ENCODE peak calls at places on chromosomes 1 and 21, in six cellular contexts. X is colonic mucosa; Z is astrocyte of the cerebellum; M is heart left ventricle; E is activated naive CD8-positive, alpha-beta T cell treated with anti-CD3 and anti-CD28 coated beads, Interleukin-2, amount 50 U/mL, for 24 hours; A is AG09319. C is an unnamed sample.

GRCh38 chr1:243482237-243483022 is 226.6 kb downstream of the SDCCAG8 start:
- DNase-seq in X (no peak), Z (no peak), M (no peak), E (peak), A (no peak), C (peak)

GRCh38 chr1:104072915-104073371 is 323.2 kb downstream of the AMY1C start:
- DNase-seq in X (peak), Z (no peak), M (no peak), E (no peak), A (no peak), C (no peak)

GRCh38 chr1:2528016-2528415 is 1.6 kb upstream of the PANK4 start:
- DNase-seq in X (no peak), Z (no peak), M (peak), E (no peak), A (no peak), C (no peak)

GRCh38 chr1:5481889-5482288 is 510.3 kb downstream of the NPHP4 start:
- DNase-seq in X (no peak), Z (no peak), M (no peak), E (peak), A (no peak), C (no peak)

GRCh38 chr1:156663178-156663577 is 14.0 kb downstream of the NES start:
- DNase-seq in X (no peak), Z (no peak), M (peak), E (no peak), A (no peak), C (peak)

GRCh38 chr21:42839271-42840231 is 39.8 kb downstream of the WDR4 start:
- DNase-seq in X (no peak), Z (no peak), M (no peak), E (no peak), A (no peak), C (no peak)

GRCh38 chr1:115089443-115090340 is at the start of gene TSPAN2:
- DNase-seq in X (peak), Z (no peak), M (peak), E (peak), A (no peak), C (peak)

GRCh38 chr1:247375747-247376146 is 40.2 kb upstream of the NLRP3 start:
- DNase-seq in X (no peak), Z (no peak), M (no peak), E (no peak), A (no peak), C (no peak)

GRCh38 chr1:197441990-197442389 is 173.9 kb downstream of the CRB1 start:
- DNase-seq in X (no peak), Z (peak), M (peak), E (no peak), A (no peak), C (peak)

GRCh38 chr1:20339811-20340457 is 49.3 kb downstream of the VWA5B1 start:
- DNase-seq in X (no peak), Z (no peak), M (no peak), E (no peak), A (no peak), C (no peak)

GRCh38 chr1:164240081-164240480 is 318.9 kb upstream of the PBX1 start:
- DNase-seq in X (no peak), Z (no peak), M (no peak), E (no peak), A (no peak), C (peak)

GRCh38 chr21:32739946-32740345 is 12.1 kb upstream of the SYNJ1 start:
- DNase-seq in X (no peak), Z (no peak), M (no peak), E (no peak), A (no peak), C (no peak)

GRCh38 chr1:66613187-66613586 is 79.2 kb downstream of the SGIP1 start:
- DNase-seq in X (no peak), Z (no peak), M (no peak), E (no peak), A (no peak), C (peak)

GRCh38 chr1:229841230-229841629 is 215.2 kb downstream of the URB2 start:
- DNase-seq in X (no peak), Z (no peak), M (no peak), E (no peak), A (no peak), C (no peak)

GRCh38 chr1:38305666-38306065 is 259.1 kb upstream of the POU3F1 start:
- DNase-seq in X (no peak), Z (no peak), M (no peak), E (no peak), A (no peak), C (no peak)

GRCh38 chr1:23639460-23639859 is 52.1 kb upstream of the RPL11 start:
- DNase-seq in X (no peak), Z (no peak), M (no peak), E (no peak), A (peak), C (no peak)

GRCh38 chr1:109198043-109198695 is 15.5 kb upstream of the SARS1 start:
- DNase-seq in X (no peak), Z (peak), M (peak), E (no peak), A (peak), C (peak)

GRCh38 chr1:79353224-79353623 is 346.7 kb upstream of the ADGRL4 start:
- DNase-seq in X (no peak), Z (peak), M (no peak), E (no peak), A (no peak), C (peak)

GRCh38 chr1:1053682-1054081 is 20.4 kb downstream of the RNF223 start:
- DNase-seq in X (no peak), Z (no peak), M (no peak), E (no peak), A (no peak), C (no peak)

GRCh38 chr1:224540535-224540934 is 75.6 kb upstream of the CNIH3 start:
- DNase-seq in X (no peak), Z (no peak), M (no peak), E (no peak), A (no peak), C (no peak)

GRCh38 chr1:204506969-204507316 is 9.3 kb upstream of the MDM4 start:
- DNase-seq in X (peak), Z (peak), M (peak), E (peak), A (peak), C (peak)

GRCh38 chr1:234720709-234721436 is 110.9 kb upstream of the IRF2BP2 start:
- DNase-seq in X (no peak), Z (no peak), M (no peak), E (no peak), A (no peak), C (no peak)

GRCh38 chr1:151313501-151313900 is 13.7 kb downstream of the PI4KB start:
- DNase-seq in X (no peak), Z (no peak), M (peak), E (no peak), A (no peak), C (no peak)

GRCh38 chr1:21764615-21765423 is 18.1 kb downstream of the USP48 start:
- DNase-seq in X (no peak), Z (peak), M (peak), E (peak), A (peak), C (peak)

GRCh38 chr21:28298251-28298672 is 694.4 kb downstream of the LTN1 start:
- DNase-seq in X (no peak), Z (peak), M (no peak), E (no peak), A (no peak), C (peak)

GRCh38 chr1:83671586-83671985 is 327.3 kb downstream of the TTLL7 start:
- DNase-seq in X (no peak), Z (no peak), M (no peak), E (no peak), A (no peak), C (no peak)

GRCh38 chr1:110017792-110018191 is 16.6 kb upstream of the STRIP1 start:
- DNase-seq in X (no peak), Z (no peak), M (no peak), E (no peak), A (no peak), C (no peak)

GRCh38 chr1:228400692-228401454 is 5.8 kb downstream of the TRIM11 start:
- DNase-seq in X (no peak), Z (no peak), M (no peak), E (no peak), A (no peak), C (no peak)

GRCh38 chr1:27635410-27636142 is 591 bp upstream of the FGR start:
- DNase-seq in X (no peak), Z (no peak), M (no peak), E (no peak), A (no peak), C (no peak)

GRCh38 chr1:175338447-175339135 is 146.0 kb upstream of the KIAA0040 start:
- DNase-seq in X (peak), Z (no peak), M (no peak), E (peak), A (no peak), C (no peak)

GRCh38 chr1:247647864-247648263 is 31.7 kb downstream of the OR13G1 start:
- DNase-seq in X (peak), Z (no peak), M (no peak), E (no peak), A (no peak), C (no peak)

GRCh38 chr21:36419241-36419640 is 34.0 kb downstream of the CHAF1B start:
- DNase-seq in X (no peak), Z (no peak), M (no peak), E (no peak), A (no peak), C (no peak)

GRCh38 chr1:66335859-66336640 is 197.9 kb upstream of the SGIP1 start:
- DNase-seq in X (peak), Z (no peak), M (peak), E (peak), A (no peak), C (no peak)

GRCh38 chr1:43614891-43615290 is 35.1 kb upstream of the KDM4A start:
- DNase-seq in X (no peak), Z (no peak), M (no peak), E (no peak), A (no peak), C (no peak)

C was measured in amniotic epithelial cell.